ENCODE peak calls at places on chromosomes 11 and 22, in seven cellular contexts. One of them, this sample, is unnamed.

GRCh38 chr11:124167852-124168251 is 15.3 kb upstream of the OR10D3 start:
- DNase-seq in MG63: no peak
- DNase-seq in body of pancreas: no peak
- DNase-seq in tibial nerve: no peak
- DNase-seq in Peyer's patch: no peak
- DNase-seq in neural progenitor cell: peak; percentile 76
- DNase-seq in astrocyte: no peak
- DNase-seq in this sample: no peak

GRCh38 chr22:48786679-48786996 is 1041.0 kb downstream of the BRD1 start:
- DNase-seq in Peyer's patch: no peak
- DNase-seq in tibial nerve: no peak
- DNase-seq in MG63: no peak
- DNase-seq in neural progenitor cell: no peak
- DNase-seq in body of pancreas: no peak
- DNase-seq in astrocyte: no peak
- DNase-seq in this sample: no peak

GRCh38 chr11:13308704-13309103 is 31.1 kb downstream of the BMAL1 start:
- DNase-seq in Peyer's patch: no peak
- DNase-seq in body of pancreas: no peak
- DNase-seq in tibial nerve: no peak
- DNase-seq in neural progenitor cell: no peak
- DNase-seq in astrocyte: no peak
- DNase-seq in MG63: no peak
- DNase-seq in this sample: no peak

GRCh38 chr11:57294225-57295131 is 30.3 kb downstream of the TNKS1BP1 start:
- DNase-seq in MG63: peak; percentile 68
- DNase-seq in astrocyte: peak; percentile 83
- DNase-seq in neural progenitor cell: peak; percentile 39
- DNase-seq in body of pancreas: no peak
- DNase-seq in tibial nerve: no peak
- DNase-seq in Peyer's patch: no peak
- DNase-seq in this sample: peak; percentile 54

GRCh38 chr11:103515283-103515682 is 406.1 kb downstream of the DYNC2H1 start:
- DNase-seq in tibial nerve: no peak
- DNase-seq in astrocyte: no peak
- DNase-seq in body of pancreas: no peak
- DNase-seq in Peyer's patch: no peak
- DNase-seq in neural progenitor cell: no peak
- DNase-seq in MG63: no peak
- DNase-seq in this sample: no peak

GRCh38 chr11:70569173-70569890 is 171.0 kb downstream of the CTTN start:
- DNase-seq in tibial nerve: no peak
- DNase-seq in neural progenitor cell: no peak
- DNase-seq in body of pancreas: no peak
- DNase-seq in MG63: no peak
- DNase-seq in astrocyte: no peak
- DNase-seq in Peyer's patch: no peak
- DNase-seq in this sample: no peak

GRCh38 chr11:90753546-90753945 is 530.7 kb upstream of the CHORDC1 start:
- DNase-seq in MG63: no peak
- DNase-seq in Peyer's patch: no peak
- DNase-seq in tibial nerve: no peak
- DNase-seq in astrocyte: no peak
- DNase-seq in body of pancreas: no peak
- DNase-seq in neural progenitor cell: no peak
- DNase-seq in this sample: no peak

GRCh38 chr11:19577849-19578619 is 134.6 kb upstream of the NAV2 start:
- DNase-seq in astrocyte: peak; percentile 67
- DNase-seq in MG63: peak; percentile 77
- DNase-seq in neural progenitor cell: no peak
- DNase-seq in Peyer's patch: no peak
- DNase-seq in body of pancreas: no peak
- DNase-seq in tibial nerve: no peak
- DNase-seq in this sample: peak; percentile 58

GRCh38 chr11:70246196-70246595 is 24.3 kb upstream of the PPFIA1 start:
- DNase-seq in tibial nerve: no peak
- DNase-seq in astrocyte: peak; percentile 69
- DNase-seq in body of pancreas: no peak
- DNase-seq in Peyer's patch: no peak
- DNase-seq in neural progenitor cell: no peak
- DNase-seq in MG63: no peak
- DNase-seq in this sample: no peak

GRCh38 chr11:1518301-1518700 is 31.7 kb upstream of the MOB2 start:
- DNase-seq in body of pancreas: no peak
- DNase-seq in MG63: no peak
- DNase-seq in tibial nerve: no peak
- DNase-seq in neural progenitor cell: no peak
- DNase-seq in astrocyte: no peak
- DNase-seq in Peyer's patch: no peak
- DNase-seq in this sample: no peak

GRCh38 chr11:77027275-77027674 is 6.9 kb upstream of the B3GNT6 start:
- DNase-seq in tibial nerve: no peak
- DNase-seq in Peyer's patch: no peak
- DNase-seq in astrocyte: peak; percentile 71
- DNase-seq in neural progenitor cell: no peak
- DNase-seq in body of pancreas: no peak
- DNase-seq in MG63: no peak
- DNase-seq in this sample: no peak

GRCh38 chr11:83051760-83052671 is 19.7 kb downstream of the RAB30 start:
- DNase-seq in tibial nerve: no peak
- DNase-seq in astrocyte: peak; percentile 97
- DNase-seq in Peyer's patch: no peak
- DNase-seq in neural progenitor cell: no peak
- DNase-seq in MG63: peak; percentile 82
- DNase-seq in body of pancreas: peak; percentile 42
- DNase-seq in this sample: peak; percentile 78

GRCh38 chr22:50696799-50697561 is 24.4 kb downstream of the SHANK3 start:
- DNase-seq in tibial nerve: no peak
- DNase-seq in Peyer's patch: peak; percentile 51
- DNase-seq in neural progenitor cell: peak; percentile 81
- DNase-seq in body of pancreas: no peak
- DNase-seq in MG63: peak; percentile 43
- DNase-seq in astrocyte: no peak
- DNase-seq in this sample: no peak

GRCh38 chr11:26753738-26754504 is 32.1 kb upstream of the SLC5A12 start:
- DNase-seq in astrocyte: peak; percentile 48
- DNase-seq in tibial nerve: peak; percentile 81
- DNase-seq in Peyer's patch: no peak
- DNase-seq in MG63: peak; percentile 18
- DNase-seq in neural progenitor cell: peak; percentile 79
- DNase-seq in body of pancreas: peak; percentile 54
- DNase-seq in this sample: peak; percentile 49

GRCh38 chr22:43777204-43777671 is 34.9 kb downstream of the EFCAB6 start:
- DNase-seq in astrocyte: peak; percentile 91
- DNase-seq in tibial nerve: no peak
- DNase-seq in Peyer's patch: no peak
- DNase-seq in neural progenitor cell: no peak
- DNase-seq in MG63: peak; percentile 70
- DNase-seq in body of pancreas: no peak
- DNase-seq in this sample: no peak

GRCh38 chr11:119362741-119363080 is 16.2 kb upstream of the MFRP start:
- DNase-seq in MG63: no peak
- DNase-seq in tibial nerve: no peak
- DNase-seq in neural progenitor cell: no peak
- DNase-seq in astrocyte: no peak
- DNase-seq in Peyer's patch: no peak
- DNase-seq in body of pancreas: no peak
- DNase-seq in this sample: no peak

GRCh38 chr11:132361011-132361550 is 990.7 kb downstream of the NTM start:
- DNase-seq in body of pancreas: no peak
- DNase-seq in Peyer's patch: no peak
- DNase-seq in tibial nerve: no peak
- DNase-seq in astrocyte: no peak
- DNase-seq in MG63: no peak
- DNase-seq in neural progenitor cell: peak; percentile 73
- DNase-seq in this sample: no peak

GRCh38 chr22:43239102-43239875 is 52.4 kb upstream of the TTLL12 start:
- DNase-seq in body of pancreas: no peak
- DNase-seq in neural progenitor cell: no peak
- DNase-seq in astrocyte: no peak
- DNase-seq in tibial nerve: no peak
- DNase-seq in Peyer's patch: no peak
- DNase-seq in MG63: no peak
- DNase-seq in this sample: no peak

GRCh38 chr11:130675456-130675855 is 227.0 kb downstream of the ADAMTS15 start:
- DNase-seq in tibial nerve: peak; percentile 52
- DNase-seq in body of pancreas: no peak
- DNase-seq in Peyer's patch: no peak
- DNase-seq in MG63: peak; percentile 67
- DNase-seq in astrocyte: peak; percentile 65
- DNase-seq in neural progenitor cell: no peak
- DNase-seq in this sample: no peak

GRCh38 chr11:133047036-133047800 is 485.1 kb downstream of the OPCML start:
- DNase-seq in Peyer's patch: no peak
- DNase-seq in astrocyte: no peak
- DNase-seq in body of pancreas: no peak
- DNase-seq in MG63: no peak
- DNase-seq in neural progenitor cell: no peak
- DNase-seq in tibial nerve: no peak
- DNase-seq in this sample: no peak

GRCh38 chr11:10326080-10326964 is 21.4 kb downstream of the ADM start:
- DNase-seq in body of pancreas: peak; percentile 67
- DNase-seq in neural progenitor cell: no peak
- DNase-seq in tibial nerve: no peak
- DNase-seq in MG63: peak; percentile 86
- DNase-seq in Peyer's patch: peak; percentile 70
- DNase-seq in astrocyte: no peak
- DNase-seq in this sample: no peak

GRCh38 chr11:132981146-132981956 is 551.0 kb downstream of the OPCML start:
- DNase-seq in tibial nerve: no peak
- DNase-seq in Peyer's patch: no peak
- DNase-seq in body of pancreas: no peak
- DNase-seq in MG63: no peak
- DNase-seq in neural progenitor cell: no peak
- DNase-seq in astrocyte: peak; percentile 59
- DNase-seq in this sample: no peak

DNA sequence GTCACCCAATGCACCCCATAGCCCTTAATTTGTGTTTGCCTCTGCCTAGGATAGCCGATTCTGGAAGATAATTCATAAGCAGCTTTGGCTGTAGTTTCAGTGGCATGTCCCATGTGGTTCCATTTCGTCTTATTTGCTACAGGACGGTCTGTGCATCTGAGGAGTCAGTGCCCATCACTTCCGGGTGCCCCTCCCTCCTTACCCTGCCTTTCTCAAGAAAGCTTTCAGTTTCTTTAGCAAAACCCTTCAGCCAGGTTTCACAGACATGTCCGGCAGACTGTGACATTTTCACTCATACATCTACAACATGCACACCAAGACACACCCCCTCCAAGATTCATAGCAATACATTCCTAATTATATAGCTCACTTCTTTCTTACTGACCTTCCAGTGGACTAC is 14.3 kb downstream of the TP53AIP1 start:
- DNase-seq in tibial nerve: no peak
- DNase-seq in body of pancreas: no peak
- DNase-seq in astrocyte: no peak
- DNase-seq in neural progenitor cell: no peak
- DNase-seq in MG63: no peak
- DNase-seq in Peyer's patch: no peak
- DNase-seq in this sample: no peak
- H3K27me3 ChIP-seq in tibial nerve: no peaks in the 10 kb centered on the region
- H3K27me3 ChIP-seq in body of pancreas: no peaks in the 10 kb centered on the region
- H3K27me3 ChIP-seq in astrocyte: peaks cover 18% of the 10 kb centered on the region
- H3K27me3 ChIP-seq in neural progenitor cell: peaks cover 33% of the 10 kb centered on the region
- H3K27me3 ChIP-seq in MG63: no peaks in the 10 kb centered on the region
- H3K27me3 ChIP-seq in Peyer's patch: no peaks in the 10 kb centered on the region
- H3K27me3 ChIP-seq in this sample: no peaks in the 10 kb centered on the region

GRCh38 chr11:14904745-14905103 is 12.7 kb upstream of the CYP2R1 start:
- DNase-seq in Peyer's patch: peak; percentile 86
- DNase-seq in MG63: peak; percentile 40
- DNase-seq in neural progenitor cell: peak; percentile 77
- DNase-seq in astrocyte: peak; percentile 26
- DNase-seq in tibial nerve: peak; percentile 67
- DNase-seq in body of pancreas: peak; percentile 90
- DNase-seq in this sample: peak; percentile 55
- H3K4me3 ChIP-seq in Peyer's patch: peak overlapping the region; percentile 61
- H3K4me3 ChIP-seq in MG63: no peak overlapping the region
- H3K4me3 ChIP-seq in neural progenitor cell: peak overlapping the region; percentile 53
- H3K4me3 ChIP-seq in astrocyte: peak overlapping the region; percentile 69
- H3K4me3 ChIP-seq in tibial nerve: peak overlapping the region; percentile 33
- H3K4me3 ChIP-seq in body of pancreas: peak overlapping the region; percentile 33
- H3K4me3 ChIP-seq in this sample: peak overlapping the region; percentile 30

DNA sequence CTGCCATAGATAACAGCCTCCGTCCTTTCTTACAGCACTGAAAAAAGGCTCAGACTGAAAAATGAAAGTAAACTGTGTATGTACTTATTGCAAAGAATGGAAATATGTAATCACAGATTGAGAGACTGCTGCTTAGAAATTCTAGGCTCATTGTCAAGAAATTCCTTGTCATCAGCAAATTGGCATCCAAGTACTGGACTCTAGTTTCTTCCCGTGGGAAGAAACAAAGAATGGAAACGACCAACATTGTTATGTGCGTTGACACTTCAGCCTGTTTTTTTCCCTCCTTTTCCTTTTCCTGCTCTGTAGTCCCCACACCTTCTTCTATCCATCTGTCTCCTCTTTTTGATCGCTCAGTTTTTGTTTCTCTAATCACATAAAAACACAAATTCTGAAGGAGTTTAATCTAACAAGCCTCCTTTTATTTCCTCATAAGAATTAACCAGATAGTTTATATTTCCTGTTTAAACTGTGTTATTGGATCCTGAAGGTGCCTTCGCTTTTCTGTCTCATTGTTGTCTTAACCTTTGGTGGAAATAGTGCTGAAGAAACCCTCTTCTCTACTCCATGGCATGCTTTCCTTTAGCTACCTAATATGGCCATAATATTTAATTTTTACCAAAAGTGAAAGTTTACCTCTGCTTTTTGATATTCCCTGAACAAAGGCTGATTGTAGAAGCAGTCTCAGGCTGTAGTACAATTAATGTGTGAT is 20.0 kb upstream of the CASP12 start:
- DNase-seq in MG63: no peak
- DNase-seq in Peyer's patch: no peak
- DNase-seq in neural progenitor cell: no peak
- DNase-seq in body of pancreas: no peak
- DNase-seq in astrocyte: peak; percentile 84
- DNase-seq in tibial nerve: no peak
- DNase-seq in this sample: no peak
- H3K27me3 ChIP-seq in MG63: no peaks in the 10 kb centered on the region
- H3K27me3 ChIP-seq in Peyer's patch: no peaks in the 10 kb centered on the region
- H3K27me3 ChIP-seq in neural progenitor cell: no peaks in the 10 kb centered on the region
- H3K27me3 ChIP-seq in body of pancreas: no peaks in the 10 kb centered on the region
- H3K27me3 ChIP-seq in astrocyte: no peaks in the 10 kb centered on the region
- H3K27me3 ChIP-seq in tibial nerve: no peaks in the 10 kb centered on the region
- H3K27me3 ChIP-seq in this sample: no peaks in the 10 kb centered on the region

DNA sequence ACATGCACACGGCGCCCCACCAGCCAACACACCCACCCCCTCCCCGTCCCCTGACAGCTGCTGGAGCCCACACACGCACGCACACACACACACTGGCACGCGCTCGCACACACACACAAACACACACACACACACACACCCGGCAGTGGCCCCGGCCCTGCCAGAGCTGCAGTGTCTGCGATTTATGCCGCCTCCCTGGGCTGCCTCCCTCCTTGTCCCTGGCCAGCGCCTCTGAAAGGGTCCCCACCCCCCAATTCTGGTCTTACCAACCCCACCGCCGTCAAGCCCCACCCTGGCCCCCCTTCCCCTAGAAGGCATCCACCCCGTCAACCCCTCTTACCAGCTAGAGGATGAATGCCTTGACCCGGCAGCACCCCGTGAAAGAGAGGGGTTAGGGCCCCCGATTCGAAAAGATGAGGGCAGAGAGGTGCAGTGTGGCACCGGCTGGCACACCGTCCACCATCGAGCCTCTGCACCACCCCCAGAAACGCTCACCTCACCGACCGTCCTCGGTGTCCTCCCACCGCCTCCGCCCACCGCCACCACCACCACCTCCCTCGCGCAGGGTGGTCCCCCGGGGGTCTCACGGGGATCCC is 649 bp downstream of the ELFN2 start:
- DNase-seq in tibial nerve: no peak
- DNase-seq in Peyer's patch: no peak
- DNase-seq in neural progenitor cell: no peak
- DNase-seq in astrocyte: no peak
- DNase-seq in MG63: no peak
- DNase-seq in body of pancreas: no peak
- DNase-seq in this sample: no peak
- H3K4me3 ChIP-seq in tibial nerve: peak overlapping the region; percentile 25
- H3K4me3 ChIP-seq in Peyer's patch: peak overlapping the region; percentile 54
- H3K4me3 ChIP-seq in neural progenitor cell: peak overlapping the region; percentile 65
- H3K4me3 ChIP-seq in astrocyte: peak overlapping the region; percentile 54
- H3K4me3 ChIP-seq in MG63: peak overlapping the region; percentile 41
- H3K4me3 ChIP-seq in body of pancreas: no peak overlapping the region
- H3K4me3 ChIP-seq in this sample: peak overlapping the region; percentile 34

This sample was measured in prostate gland.